ENCODE peak calls at places on chromosomes 6 and 20, in nine cellular contexts. E is MV-4-11; W is naive thymus-derived CD8-positive, alpha-beta T cell; J is NAMALWA; P is GDM1; Y is NCI-H1092 treated with DMSO at 0.1 percent for 48 hours; D is skeletal muscle cell; M is myocyte; X is T-helper 9 cell. S is an unnamed sample.
A peak's percentile ranks its signal among the peaks of the same experiment; 100 is the strongest.

GRCh38 chr6:45625191-45625664 is 247.5 kb upstream of the SUPT3H start:
- DNase-seq in J (no peak), Y (no peak), P (no peak), E (peak; percentile 30), X (no peak), D (no peak), M (no peak), W (no peak), S (no peak)

GRCh38 chr20:63163596-63164560 is 52.1 kb downstream of the YTHDF1 start:
- DNase-seq in J (no peak), E (no peak), D (no peak), X (no peak), Y (peak; percentile 19), M (no peak), W (no peak), P (no peak), S (no peak)

GRCh38 chr6:150176152-150176551 is 33.3 kb downstream of the PPP1R14C start:
- DNase-seq in Y (no peak), M (peak; percentile 10), W (no peak), J (no peak), E (no peak), P (no peak), D (no peak), X (no peak), S (no peak)

GRCh38 chr6:164807125-164807524 is 502.3 kb downstream of the C6orf118 start:
- DNase-seq in D (no peak), W (no peak), E (no peak), M (no peak), J (no peak), P (no peak), Y (no peak), X (no peak), S (no peak)

GRCh38 chr6:145141609-145142008 is 593.7 kb downstream of the EPM2A start:
- DNase-seq in P (no peak), M (no peak), Y (no peak), E (no peak), J (no peak), W (no peak), X (no peak), D (no peak), S (no peak)

GRCh38 chr6:139659196-139659595 is 284.7 kb upstream of the CITED2 start:
- DNase-seq in J (no peak), D (no peak), E (no peak), P (no peak), M (no peak), X (no peak), Y (no peak), W (no peak), S (no peak)

GRCh38 chr6:158396136-158396535 is 83.9 kb downstream of the TULP4 start:
- DNase-seq in Y (no peak), M (no peak), W (no peak), D (no peak), P (no peak), X (no peak), E (no peak), J (no peak), S (no peak)

GRCh38 chr6:121436966-121437756 is 1.7 kb downstream of the GJA1 start:
- DNase-seq in M (peak; percentile 63), D (no peak), P (peak; percentile 15), J (no peak), W (no peak), Y (no peak), E (no peak), X (no peak), S (peak; percentile 35)

GRCh38 chr20:44005661-44006060 is 91.0 kb downstream of the TOX2 start:
- DNase-seq in P (no peak), Y (no peak), M (no peak), X (no peak), D (no peak), W (no peak), J (no peak), E (no peak), S (no peak)

GRCh38 chr6:15310680-15311079 is 64.8 kb downstream of the JARID2 start:
- DNase-seq in W (no peak), D (no peak), P (no peak), M (peak; percentile 55), E (no peak), Y (no peak), X (no peak), J (no peak), S (no peak)

GRCh38 chr6:130143709-130144108 is 79.0 kb downstream of the SAMD3 start:
- DNase-seq in Y (no peak), E (no peak), W (no peak), P (no peak), M (peak; percentile 27), J (no peak), X (no peak), D (no peak), S (no peak)

GRCh38 chr6:22322103-22322882 is 25.5 kb upstream of the PRL start:
- DNase-seq in P (no peak), W (no peak), M (no peak), E (no peak), D (no peak), X (no peak), J (no peak), Y (no peak), S (no peak)

GRCh38 chr6:36954262-36954931 is at the start of gene PI16:
- DNase-seq in E (peak; percentile 65), D (no peak), X (no peak), P (peak; percentile 85), W (no peak), Y (no peak), M (no peak), J (no peak), S (no peak)

GRCh38 chr20:62907377-62908317 is 18.7 kb downstream of the DIDO1 start:
- DNase-seq in X (no peak), E (no peak), P (no peak), M (no peak), J (peak; percentile 71), Y (no peak), W (peak; percentile 48), D (no peak), S (peak; percentile 37)